ENCODE peak calls at places on chromosomes 5 and 9, in eight cellular contexts. H is heart left ventricle, D is stomach, N is A549, Z is tibial nerve, W is IMR-90, Y is uterus, S is esophagus muscularis mucosa. J is an unnamed sample.

GRCh38 chr5:58042933-58043606 is 416.8 kb downstream of the PLK2 start:
- DNase-seq in N (no peak), H (no peak), W (peak; percentile 16), Y (no peak), D (no peak), S (no peak), Z (no peak), J (no peak)

GRCh38 chr9:78115073-78115472 is 83.5 kb upstream of the GNAQ start:
- DNase-seq in Z (no peak), Y (no peak), N (no peak), S (no peak), D (no peak), H (no peak), W (no peak), J (no peak)

GRCh38 chr9:125749951-125750655 is 2.9 kb downstream of the PBX3 start:
- DNase-seq in N (no peak), W (peak; percentile 79), H (no peak), S (no peak), D (no peak), Y (no peak), Z (no peak), J (no peak)

GRCh38 chr9:69621735-69622460 is 50.3 kb downstream of the APBA1 start:
- DNase-seq in W (no peak), Z (no peak), S (no peak), Y (no peak), N (no peak), D (no peak), H (no peak), J (no peak)

GRCh38 chr9:1606253-1606652 is 408.9 kb upstream of the SMARCA2 start:
- DNase-seq in H (no peak), Z (no peak), Y (no peak), W (no peak), N (no peak), S (no peak), D (no peak), J (no peak)

GRCh38 chr5:59342181-59342580 is 551.3 kb downstream of the PDE4D start:
- DNase-seq in H (no peak), S (no peak), N (no peak), W (no peak), D (no peak), Y (no peak), Z (no peak), J (no peak)

GRCh38 chr9:16705121-16705604 is 165.3 kb downstream of the BNC2 start:
- DNase-seq in D (peak; percentile 34), N (peak; percentile 91), H (peak; percentile 76), W (peak; percentile 97), S (peak; percentile 95), Z (peak; percentile 72), Y (peak; percentile 88), J (peak; percentile 70)

GRCh38 chr9:18010492-18010891 is 431.6 kb downstream of the SH3GL2 start:
- DNase-seq in H (no peak), D (no peak), W (no peak), Y (no peak), N (no peak), S (no peak), Z (no peak), J (no peak)

GRCh38 chr5:3659907-3660306 is 64.3 kb downstream of the IRX1 start:
- DNase-seq in H (no peak), N (no peak), W (peak; percentile 4), Z (no peak), D (no peak), S (peak; percentile 94), Y (no peak), J (no peak)

GRCh38 chr5:145942202-145942601 is 5.8 kb downstream of the SH3RF2 start:
- DNase-seq in Z (no peak), W (no peak), Y (no peak), H (no peak), D (peak; percentile 63), N (no peak), S (no peak), J (peak; percentile 58)

DNA sequence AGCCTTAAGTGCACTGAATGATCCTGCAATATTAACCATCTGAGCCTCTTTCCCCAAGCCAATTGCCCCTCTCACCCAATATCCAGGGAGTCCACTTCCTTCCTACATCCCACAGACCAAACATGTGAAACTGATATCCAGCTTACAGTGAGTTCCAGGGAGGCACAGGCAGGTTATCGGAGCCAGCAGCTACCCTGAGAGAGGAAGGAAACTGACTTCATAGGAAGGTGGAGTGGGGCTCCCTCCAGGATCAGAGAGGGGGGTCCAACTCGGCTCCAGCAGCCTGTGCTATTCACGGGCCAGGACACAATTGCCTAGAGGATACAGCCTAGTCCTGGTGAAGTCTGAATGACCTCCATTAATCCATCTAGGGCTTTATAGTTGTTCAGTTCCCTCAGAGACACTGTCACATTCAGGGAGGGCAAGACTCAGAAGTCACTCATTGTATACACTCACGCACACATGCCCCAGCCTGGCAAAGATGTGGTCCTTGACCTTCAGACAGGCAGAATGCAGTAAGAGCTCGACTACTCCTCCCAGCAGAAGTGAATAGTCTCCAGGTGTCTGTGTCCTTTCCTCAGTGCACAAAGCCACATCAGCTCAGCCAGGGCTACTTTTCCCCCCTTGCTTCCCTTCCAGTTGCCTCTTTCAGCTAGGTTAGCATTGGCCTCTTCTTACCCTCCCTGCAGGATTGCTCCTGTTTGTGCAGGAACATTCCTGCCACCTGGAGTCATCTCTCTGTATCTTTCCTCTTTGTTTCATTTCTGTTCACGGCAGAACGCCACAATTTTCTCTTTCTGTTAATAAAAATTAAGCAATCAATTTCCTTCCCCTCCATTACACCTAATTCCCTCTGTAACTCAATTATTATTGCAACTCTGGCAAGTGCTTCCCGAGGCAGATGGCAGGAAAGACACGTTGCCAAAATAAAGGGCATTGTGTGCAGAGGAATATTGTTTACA is 501.7 kb downstream of the ARHGEF28 start:
- DNase-seq in S (peak; percentile 70), D (no peak), W (peak; percentile 33), N (peak; percentile 47), H (peak; percentile 29), Z (no peak), Y (no peak), J (peak; percentile 22)
- TF ChIP-seq CTCF in S (peak; percentile 13), D (no peak), W (peak; percentile 24), N (peak; percentile 39), H (no peak), Z (no peak), Y (peak; percentile 12), J (peak; percentile 52)

GRCh38 chr5:154857534-154858250 is 735 bp upstream of the CNOT8 start:
- DNase-seq in D (peak; percentile 92), W (peak; percentile 96), N (peak; percentile 90), H (peak; percentile 94), Z (peak; percentile 96), S (peak; percentile 99), Y (peak; percentile 97), J (peak; percentile 93)
- TF ChIP-seq POLR2A in D (peak; percentile 51), W (peak; percentile 80), N (peak; percentile 68), H (peak; percentile 72), Z (peak; percentile 85), S (no peak), Y (peak; percentile 85), J (peak; percentile 74)

GRCh38 chr9:133461975-133462374 is 2.2 kb downstream of the CACFD1 start:
- DNase-seq in D (peak; percentile 44), S (no peak), Y (no peak), W (no peak), N (no peak), H (no peak), Z (no peak), J (no peak)

GRCh38 chr9:133463864-133464615 is 4.3 kb downstream of the CACFD1 start:
- DNase-seq in W (no peak), S (no peak), D (no peak), Y (no peak), H (no peak), N (no peak), Z (no peak), J (no peak)

GRCh38 chr9:133464638-133465037 is 4.9 kb downstream of the CACFD1 start:
- DNase-seq in Y (no peak), D (no peak), H (no peak), S (no peak), Z (no peak), W (no peak), N (no peak), J (no peak)

GRCh38 chr9:133460405-133461175 is 812 bp downstream of the CACFD1 start:
- DNase-seq in W (no peak), N (peak; percentile 77), D (peak; percentile 93), Z (peak; percentile 33), S (no peak), H (peak; percentile 45), Y (no peak), J (peak; percentile 89)

GRCh38 chr9:133463234-133463863 is 3.6 kb downstream of the CACFD1 start:
- DNase-seq in S (no peak), H (no peak), Y (no peak), N (peak; percentile 30), D (no peak), W (no peak), Z (no peak), J (no peak)
- TF ChIP-seq CTCF in S (no peak), H (no peak), Y (no peak), N (peak; percentile 12), D (no peak), W (no peak), Z (no peak), J (no peak)

DNA sequence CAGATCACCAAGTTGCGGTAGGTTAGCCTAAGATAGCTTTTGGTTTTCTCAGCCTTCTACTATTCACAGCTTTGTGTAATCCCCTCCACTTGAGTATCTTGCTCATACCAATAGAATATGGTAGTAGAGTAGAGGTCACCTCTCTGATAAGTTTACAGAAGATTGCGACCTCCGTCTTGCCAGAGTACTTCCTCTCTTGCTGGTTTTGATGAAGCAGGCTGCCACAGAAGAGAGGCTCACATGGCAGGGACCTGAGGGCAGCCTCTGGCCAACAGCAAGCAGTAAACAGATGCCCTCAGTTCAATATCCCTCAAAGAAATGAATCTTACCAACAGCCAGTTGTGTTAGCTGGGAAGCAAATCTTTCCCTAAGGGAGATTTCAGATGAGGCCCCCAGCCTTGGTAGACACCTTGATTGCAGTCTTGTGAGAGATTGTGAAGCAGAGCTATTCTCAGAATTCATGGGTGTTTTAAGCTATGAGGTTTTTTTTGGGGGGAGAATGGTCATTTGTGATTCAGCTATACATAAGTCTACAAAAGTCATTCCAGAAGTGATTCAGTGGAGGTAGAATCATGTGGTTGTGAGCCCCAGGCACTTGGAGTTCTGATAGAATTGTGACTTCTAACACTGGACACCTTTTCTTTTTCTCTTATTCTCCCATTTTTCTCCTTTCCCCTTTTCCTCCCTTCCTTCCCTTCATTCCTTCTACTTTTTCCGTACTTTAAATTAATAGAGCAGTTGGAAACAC is 22.7 kb upstream of the CDKN2B start:
- DNase-seq in H (no peak), N (no peak), D (no peak), S (no peak), W (no peak), Z (no peak), Y (no peak), J (no peak)
- TF ChIP-seq POLR2A in H (no peak), N (no peak), D (no peak), S (no peak), W (no peak), Z (no peak), Y (no peak), J (no peak)

GRCh38 chr5:101590384-101590783 is 687.3 kb upstream of the ST8SIA4 start:
- DNase-seq in W (no peak), Y (no peak), N (no peak), Z (no peak), S (no peak), H (no peak), D (no peak), J (no peak)
- TF ChIP-seq CTCF in W (no peak), Y (no peak), N (peak; percentile 22), Z (no peak), S (no peak), H (no peak), D (no peak), J (no peak)